ENCODE peak calls at places on chromosomes 7 and 10, in seven cellular contexts. S is right lobe of liver, H is adrenal gland, K is body of pancreas, F is ovary, E is uterus, W is HCT116. V is an unnamed sample.

GRCh38 chr10:79239275-79239779 is 107.9 kb upstream of the PPIF start:
- DNase-seq in S (peak), H (peak), K (peak), F (no peak), E (no peak), W (no peak), V (peak)

GRCh38 chr10:103504181-103504783 is 10.8 kb downstream of the NEURL1 start:
- DNase-seq in S (no peak), H (peak), K (peak), F (peak), E (peak), W (peak), V (no peak)

GRCh38 chr7:79454325-79454960 is 976 bp upstream of the MAGI2 start:
- DNase-seq in S (peak), H (peak), K (no peak), F (peak), E (peak), W (no peak), V (peak)

GRCh38 chr7:118418433-118418832 is 193.9 kb downstream of the ANKRD7 start:
- DNase-seq in S (no peak), H (no peak), K (no peak), F (no peak), E (no peak), W (no peak), V (no peak)

GRCh38 chr7:76074972-76075370 is 27.1 kb downstream of the MDH2 start:
- DNase-seq in S (no peak), H (no peak), K (no peak), F (no peak), E (no peak), W (no peak), V (no peak)

GRCh38 chr7:81690251-81690650 is 79.6 kb downstream of the HGF start:
- DNase-seq in S (no peak), H (no peak), K (no peak), F (no peak), E (peak), W (no peak), V (no peak)

GRCh38 chr10:110067960-110068770 is 60.4 kb downstream of the ADD3 start:
- DNase-seq in S (no peak), H (peak), K (no peak), F (no peak), E (no peak), W (no peak), V (no peak)

GRCh38 chr10:69731184-69731583 is 70.5 kb upstream of the COL13A1 start:
- DNase-seq in S (no peak), H (no peak), K (no peak), F (no peak), E (no peak), W (no peak), V (peak)

GRCh38 chr7:91263359-91264082 is 712 bp upstream of the FZD1 start:
- DNase-seq in S (peak), H (peak), K (peak), F (peak), E (peak), W (no peak), V (peak)

GRCh38 chr7:37040330-37040729 is 316.0 kb upstream of the AOAH start:
- DNase-seq in S (no peak), H (no peak), K (no peak), F (no peak), E (no peak), W (no peak), V (no peak)

GRCh38 chr10:47029181-47029971 is 118.1 kb downstream of the PTPN20 start:
- DNase-seq in S (peak), H (no peak), K (peak), F (peak), E (no peak), W (no peak), V (peak)

GRCh38 chr10:121183241-121183640 is 332.1 kb downstream of the WDR11 start:
- DNase-seq in S (no peak), H (no peak), K (no peak), F (no peak), E (no peak), W (no peak), V (no peak)

GRCh38 chr10:987635-987905 is 664 bp upstream of the GTPBP4 start:
- DNase-seq in S (no peak), H (no peak), K (no peak), F (no peak), E (no peak), W (no peak), V (no peak)

GRCh38 chr10:77165445-77166316 is 471.9 kb downstream of the KCNMA1 start:
- DNase-seq in S (no peak), H (peak), K (peak), F (no peak), E (peak), W (peak), V (peak)

GRCh38 chr10:92354587-92354986 is 63.6 kb downstream of the MARCHF5 start:
- DNase-seq in S (no peak), H (no peak), K (no peak), F (no peak), E (no peak), W (no peak), V (no peak)

GRCh38 chr10:90983940-90984549 is 63.2 kb upstream of the ANKRD1 start:
- DNase-seq in S (no peak), H (no peak), K (no peak), F (no peak), E (no peak), W (no peak), V (no peak)

GRCh38 chr7:112790651-112790973 is 419 bp upstream of the TMEM168 start:
- DNase-seq in S (no peak), H (no peak), K (no peak), F (no peak), E (no peak), W (no peak), V (no peak)

GRCh38 chr7:32891046-32891799 is at the start of gene KBTBD2:
- DNase-seq in S (peak), H (peak), K (peak), F (peak), E (peak), W (peak), V (peak)

GRCh38 chr10:75397571-75397921 is 4.0 kb downstream of the ZNF503 start:
- DNase-seq in S (no peak), H (peak), K (peak), F (peak), E (peak), W (no peak), V (no peak)

GRCh38 chr7:100428967-100429636 is 529 bp upstream of the MEPCE start:
- DNase-seq in S (peak), H (peak), K (peak), F (peak), E (peak), W (peak), V (peak)

GRCh38 chr7:23530355-23530754 is 1.4 kb downstream of the TRA2A start:
- DNase-seq in S (no peak), H (no peak), K (peak), F (no peak), E (no peak), W (no peak), V (no peak)

GRCh38 chr7:151409555-151410404 is at the start of gene WDR86:
- DNase-seq in S (peak), H (no peak), K (no peak), F (peak), E (no peak), W (no peak), V (peak)

GRCh38 chr10:70584941-70585544 is 17.5 kb downstream of the PRF1 start:
- DNase-seq in S (no peak), H (no peak), K (no peak), F (peak), E (no peak), W (no peak), V (peak)

GRCh38 chr7:130394421-130395188 is 14.3 kb downstream of the CPA1 start:
- DNase-seq in S (no peak), H (no peak), K (no peak), F (no peak), E (no peak), W (no peak), V (no peak)

GRCh38 chr7:28151965-28152364 is 28.6 kb downstream of the JAZF1 start:
- DNase-seq in S (no peak), H (no peak), K (no peak), F (no peak), E (no peak), W (no peak), V (no peak)

GRCh38 chr10:97851341-97852001 is 1.8 kb downstream of the GOLGA7B start:
- DNase-seq in S (no peak), H (no peak), K (no peak), F (no peak), E (no peak), W (no peak), V (no peak)

GRCh38 chr10:117668351-117669008 is 125.9 kb downstream of the EMX2 start:
- DNase-seq in S (no peak), H (no peak), K (no peak), F (no peak), E (no peak), W (no peak), V (no peak)

GRCh38 chr7:151491859-151492258 is 27.8 kb downstream of the RHEB start:
- DNase-seq in S (no peak), H (no peak), K (no peak), F (no peak), E (no peak), W (peak), V (no peak)

GRCh38 chr10:91487914-91488577 is 77.9 kb downstream of the HECTD2 start:
- DNase-seq in S (no peak), H (no peak), K (no peak), F (no peak), E (no peak), W (no peak), V (no peak)

GRCh38 chr10:112435013-112435619 is 11.6 kb downstream of the ZDHHC6 start:
- DNase-seq in S (no peak), H (no peak), K (no peak), F (no peak), E (no peak), W (peak), V (no peak)

GRCh38 chr7:48518092-48518491 is 346.8 kb downstream of the ABCA13 start:
- DNase-seq in S (no peak), H (no peak), K (no peak), F (no peak), E (no peak), W (no peak), V (no peak)

GRCh38 chr10:61029411-61029810 is 85.4 kb upstream of the RHOBTB1 start:
- DNase-seq in S (no peak), H (no peak), K (no peak), F (no peak), E (no peak), W (no peak), V (no peak)

GRCh38 chr7:36118344-36118743 is 34.7 kb upstream of the EEPD1 start:
- DNase-seq in S (no peak), H (no peak), K (no peak), F (no peak), E (no peak), W (no peak), V (no peak)

GRCh38 chr7:15780271-15780670 is 93.8 kb upstream of the MEOX2 start:
- DNase-seq in S (no peak), H (no peak), K (no peak), F (no peak), E (no peak), W (no peak), V (no peak)

GRCh38 chr7:36607741-36608140 is 116.6 kb downstream of the AOAH start:
- DNase-seq in S (no peak), H (no peak), K (no peak), F (no peak), E (no peak), W (no peak), V (no peak)

GRCh38 chr7:424961-425793 is 94.5 kb downstream of the PDGFA start:
- DNase-seq in S (peak), H (no peak), K (no peak), F (no peak), E (no peak), W (no peak), V (peak)

GRCh38 chr7:124738639-124739038 is 27.0 kb downstream of the GPR37 start:
- DNase-seq in S (no peak), H (no peak), K (no peak), F (no peak), E (no peak), W (no peak), V (no peak)

GRCh38 chr7:46390042-46390441 is 469.0 kb upstream of the IGFBP3 start:
- DNase-seq in S (no peak), H (no peak), K (no peak), F (no peak), E (no peak), W (no peak), V (no peak)
- TF ChIP-seq CTCF in S (no peak), H (no peak), K (no peak), F (no peak), E (no peak), W (peak), V (no peak)

GRCh38 chr10:44010873-44011602 is 362.4 kb upstream of the ZNF32 start:
- DNase-seq in S (no peak), H (peak), K (peak), F (no peak), E (no peak), W (no peak), V (no peak)
- TF ChIP-seq POLR2A in S (no peak), H (no peak), K (no peak), F (no peak), E (no peak), W (no peak), V (no peak)

GRCh38 chr10:8054243-8054497 is 318 bp upstream of the GATA3 start:
- DNase-seq in S (no peak), H (peak), K (no peak), F (no peak), E (no peak), W (no peak), V (no peak)

GRCh38 chr10:8056378-8056777 is 1.9 kb downstream of the GATA3 start:
- DNase-seq in S (no peak), H (no peak), K (no peak), F (no peak), E (no peak), W (no peak), V (no peak)

GRCh38 chr10:8056891-8057331 is 2.4 kb downstream of the GATA3 start:
- DNase-seq in S (no peak), H (no peak), K (no peak), F (no peak), E (no peak), W (no peak), V (no peak)

GRCh38 chr10:8054498-8055407 is at the start of gene GATA3:
- DNase-seq in S (no peak), H (peak), K (no peak), F (no peak), E (no peak), W (no peak), V (no peak)

GRCh38 chr10:8055420-8056349 is 1.2 kb downstream of the GATA3 start:
- DNase-seq in S (no peak), H (peak), K (no peak), F (no peak), E (no peak), W (no peak), V (no peak)
- H3K27ac ChIP-seq in S (peak), H (no peak), K (no peak), F (no peak), E (no peak), W (no peak), V (no peak)

DNA sequence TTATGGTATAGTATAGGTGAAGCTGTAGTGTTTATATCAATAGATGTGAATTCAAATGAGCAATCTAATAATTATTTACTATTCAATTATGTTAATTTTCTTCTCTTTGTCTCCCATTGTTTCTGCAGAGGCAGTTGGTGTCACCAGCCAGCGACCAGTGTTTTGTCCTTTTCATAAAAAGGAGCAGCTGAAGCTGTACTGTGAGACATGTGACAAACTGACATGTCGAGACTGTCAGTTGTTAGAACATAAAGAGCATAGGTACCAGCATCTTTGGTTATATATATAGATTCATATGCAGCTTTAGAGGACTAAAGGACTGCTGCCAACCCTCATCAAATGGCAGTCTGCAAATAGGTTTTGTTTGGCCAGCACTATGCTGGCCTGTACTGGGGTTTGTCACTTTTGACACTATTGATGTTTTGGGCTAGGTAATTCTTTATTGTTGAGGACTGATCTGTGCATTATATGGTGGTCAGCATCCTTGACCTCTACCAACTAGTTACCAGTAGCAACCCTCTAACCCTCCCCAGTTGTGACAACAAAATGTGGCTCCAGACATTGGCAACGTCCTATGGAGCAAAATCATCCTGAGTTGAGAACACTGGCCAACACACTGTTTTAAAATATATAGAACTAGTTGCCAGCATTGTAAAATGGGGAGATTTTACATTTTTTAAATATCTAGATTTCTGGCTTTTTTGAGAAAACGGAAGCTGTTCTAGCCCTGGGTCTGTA is 59.2 kb downstream of the TRIM24 start:
- DNase-seq in S (no peak), H (no peak), K (no peak), F (no peak), E (no peak), W (no peak), V (no peak)
- TF ChIP-seq CTCF in S (no peak), H (no peak), K (no peak), F (no peak), E (no peak), W (no peak), V (no peak)

DNA sequence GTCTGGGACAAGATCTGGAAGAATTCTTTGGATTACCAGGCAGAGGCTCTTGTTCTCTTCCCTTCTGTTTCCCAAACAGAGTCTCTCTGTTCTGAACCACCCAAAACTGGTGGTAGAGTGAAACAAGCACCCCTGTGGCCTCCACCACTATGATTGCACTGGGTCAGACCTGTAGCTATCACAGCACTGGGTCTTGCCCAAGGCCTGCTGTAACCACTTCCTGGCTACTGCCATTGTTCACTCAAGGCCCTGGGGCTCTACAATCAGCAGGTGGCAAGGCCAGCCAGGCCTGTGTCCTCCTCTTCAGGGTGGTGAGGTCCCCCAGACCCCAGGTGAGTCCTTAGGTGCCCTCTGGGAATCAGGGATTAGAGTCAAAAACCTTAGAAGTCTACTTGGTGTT is 4.1 kb upstream of the LRRC17 start:
- DNase-seq in S (no peak), H (no peak), K (no peak), F (no peak), E (no peak), W (no peak), V (no peak)
- TF ChIP-seq POLR2A in S (no peak), H (no peak), K (no peak), F (no peak), E (no peak), W (no peak), V (no peak)

DNA sequence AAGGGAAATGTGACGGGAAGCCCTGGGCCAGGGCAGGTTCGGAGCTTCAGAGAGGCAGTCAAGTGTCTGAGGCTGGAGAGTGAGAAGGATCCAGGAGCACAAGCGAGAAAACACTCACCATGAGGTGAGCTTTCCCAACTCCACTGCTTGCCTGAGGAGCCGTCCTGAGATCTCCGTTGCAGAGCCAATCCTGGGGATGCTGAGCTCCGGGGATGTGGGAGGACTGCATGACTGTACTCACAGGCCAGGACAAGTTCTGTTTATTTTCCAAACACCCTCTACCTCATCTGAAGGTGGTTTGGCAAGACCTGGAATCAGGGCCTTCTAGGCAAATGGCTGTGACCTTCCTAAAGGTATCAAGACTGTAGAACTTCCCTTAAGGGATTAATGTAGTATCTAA is 38.7 kb downstream of the GLI3 start:
- DNase-seq in S (no peak), H (no peak), K (no peak), F (no peak), E (peak), W (no peak), V (no peak)
- H3K27ac ChIP-seq in S (no peak), H (no peak), K (no peak), F (no peak), E (peak), W (no peak), V (peak)

GRCh38 chr7:29430279-29430949 is 133.2 kb upstream of the PRR15 start:
- DNase-seq in S (no peak), H (no peak), K (no peak), F (no peak), E (no peak), W (no peak), V (no peak)
- TF ChIP-seq CTCF in S (no peak), H (no peak), K (no peak), F (no peak), E (no peak), W (no peak), V (no peak)

GRCh38 chr10:30155401-30155800 is 96.0 kb upstream of the JCAD start:
- DNase-seq in S (no peak), H (peak), K (no peak), F (no peak), E (peak), W (no peak), V (no peak)
- TF ChIP-seq POLR2A in S (no peak), H (no peak), K (no peak), F (no peak), E (no peak), W (no peak), V (no peak)